ENCODE peak calls at places on chromosomes 3 and 15, in seven cellular contexts. D is IMR-90, G is lower lobe of right lung, X is psoas muscle, R is right cardiac atrium, I is cardiac fibroblast, J is cardiac muscle cell. V is an unnamed sample.

GRCh38 chr3:195195321-195196209 is 75.4 kb downstream of the XXYLT1 start:
- DNase-seq in D (no peak), G (no peak), X (no peak), R (no peak), I (no peak), J (no peak), V (no peak)

GRCh38 chr3:188099907-188100306 is 54.0 kb upstream of the LPP start:
- DNase-seq in D (no peak), G (no peak), X (no peak), R (no peak), I (no peak), J (no peak), V (no peak)

GRCh38 chr3:146160964-146161724 is at the start of gene PLOD2:
- DNase-seq in D (peak; percentile 92), G (peak; percentile 87), X (peak; percentile 71), R (peak; percentile 92), I (peak; percentile 93), J (peak; percentile 95), V (peak; percentile 73)

GRCh38 chr15:78739996-78740903 is 71.0 kb downstream of the ADAMTS7 start:
- DNase-seq in D (peak; percentile 23), G (peak; percentile 72), X (peak; percentile 57), R (peak; percentile 69), I (peak; percentile 47), J (peak; percentile 86), V (no peak)

GRCh38 chr3:118972974-118973373 is 61.7 kb downstream of the IGSF11 start:
- DNase-seq in D (no peak), G (no peak), X (no peak), R (no peak), I (no peak), J (no peak), V (no peak)

GRCh38 chr3:112847692-112848091 is 1.0 kb upstream of the CD200R1L start:
- DNase-seq in D (no peak), G (no peak), X (no peak), R (no peak), I (no peak), J (no peak), V (no peak)

GRCh38 chr15:74520407-74520806 is 20.6 kb upstream of the ARID3B start:
- DNase-seq in D (no peak), G (no peak), X (no peak), R (no peak), I (no peak), J (no peak), V (no peak)

GRCh38 chr15:58864602-58865419 is 68.7 kb downstream of the SLTM start:
- DNase-seq in D (no peak), G (no peak), X (peak; percentile 49), R (peak; percentile 89), I (peak; percentile 25), J (peak; percentile 13), V (no peak)

GRCh38 chr15:97944724-97945123 is 15.8 kb upstream of the ARRDC4 start:
- DNase-seq in D (no peak), G (no peak), X (no peak), R (no peak), I (no peak), J (no peak), V (no peak)

GRCh38 chr3:78887608-78888011 is 880.2 kb downstream of the ROBO1 start:
- DNase-seq in D (peak; percentile 60), G (no peak), X (no peak), R (no peak), I (peak; percentile 68), J (no peak), V (no peak)

GRCh38 chr3:116002240-116002639 is 378.9 kb downstream of the GAP43 start:
- DNase-seq in D (no peak), G (no peak), X (no peak), R (no peak), I (no peak), J (no peak), V (no peak)

GRCh38 chr15:63860161-63860954 is 26.6 kb upstream of the HERC1 start:
- DNase-seq in D (no peak), G (no peak), X (no peak), R (peak; percentile 57), I (no peak), J (no peak), V (no peak)

DNA sequence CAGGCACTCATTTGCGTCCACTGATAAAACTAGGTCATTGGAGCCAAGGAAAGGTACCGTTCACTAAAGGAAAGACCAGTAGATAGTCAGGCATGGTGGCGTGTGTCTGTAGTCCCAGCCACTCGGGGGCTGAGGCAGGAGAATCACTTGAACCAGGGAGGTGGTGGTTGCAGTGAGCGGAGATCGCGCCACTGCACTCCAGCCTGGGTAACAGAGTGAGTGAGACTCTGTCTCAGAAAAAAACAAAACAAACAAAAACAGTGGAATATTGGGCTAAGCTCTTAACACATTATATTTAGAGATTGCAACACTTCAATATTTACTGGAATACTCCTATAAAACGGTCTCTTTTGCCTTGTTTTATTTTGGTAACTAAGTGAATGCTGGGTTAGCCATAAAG is 17.4 kb downstream of the MAP2K1 start:
- DNase-seq in D (no peak), G (no peak), X (no peak), R (no peak), I (no peak), J (no peak), V (no peak)
- H3K4me3 ChIP-seq in D (no peak overlapping the region), G (peak overlapping the region; percentile 21), X (no peak overlapping the region), R (no peak overlapping the region), I (no peak overlapping the region), J (no peak overlapping the region), V (no peak overlapping the region)

DNA sequence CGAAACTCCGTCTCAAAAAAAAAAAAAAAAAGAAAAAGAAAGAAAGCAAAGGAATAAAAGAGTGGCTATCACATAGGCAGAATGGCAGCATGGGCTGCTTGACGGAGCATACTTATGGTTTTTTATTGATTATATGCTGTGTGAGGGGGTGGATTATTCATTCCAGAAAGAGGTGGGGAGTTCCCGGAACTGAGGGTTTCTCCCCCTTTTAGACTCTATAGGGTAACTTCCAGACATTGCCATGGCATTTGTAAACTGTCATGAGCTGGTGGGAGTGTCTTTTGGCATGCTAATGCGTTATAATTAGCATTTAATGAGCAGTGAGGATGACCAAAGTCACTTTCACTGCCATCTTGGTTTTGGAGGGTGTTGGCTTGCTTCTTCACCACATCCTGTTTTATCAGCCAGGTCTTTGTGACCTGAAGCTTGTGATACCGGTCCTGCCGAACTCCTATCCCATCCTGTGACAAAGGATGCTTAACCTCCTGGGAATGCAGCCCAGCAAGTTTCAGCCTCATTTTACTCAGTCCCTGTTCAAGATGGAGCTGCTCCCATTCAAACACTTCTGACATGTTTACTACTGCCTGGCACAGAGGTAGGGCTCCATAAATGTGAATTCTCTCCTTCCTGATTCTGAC is 15.8 kb upstream of the ABHD17C start:
- DNase-seq in D (no peak), G (no peak), X (no peak), R (no peak), I (no peak), J (no peak), V (no peak)
- H3K4me3 ChIP-seq in D (no peak overlapping the region), G (no peak overlapping the region), X (no peak overlapping the region), R (no peak overlapping the region), I (no peak overlapping the region), J (no peak overlapping the region), V (no peak overlapping the region)

GRCh38 chr3:187027531-187027936 is 97.2 kb downstream of the ST6GAL1 start:
- DNase-seq in D (no peak), G (no peak), X (no peak), R (no peak), I (no peak), J (no peak), V (no peak)

GRCh38 chr3:187024561-187025226 is 94.4 kb downstream of the ST6GAL1 start:
- DNase-seq in D (no peak), G (no peak), X (no peak), R (no peak), I (no peak), J (no peak), V (no peak)

GRCh38 chr3:187025254-187025655 is 94.9 kb downstream of the ST6GAL1 start:
- DNase-seq in D (no peak), G (no peak), X (no peak), R (no peak), I (no peak), J (no peak), V (no peak)

GRCh38 chr3:187026321-187026678 is 96.0 kb downstream of the ST6GAL1 start:
- DNase-seq in D (no peak), G (no peak), X (no peak), R (no peak), I (no peak), J (no peak), V (no peak)

DNA sequence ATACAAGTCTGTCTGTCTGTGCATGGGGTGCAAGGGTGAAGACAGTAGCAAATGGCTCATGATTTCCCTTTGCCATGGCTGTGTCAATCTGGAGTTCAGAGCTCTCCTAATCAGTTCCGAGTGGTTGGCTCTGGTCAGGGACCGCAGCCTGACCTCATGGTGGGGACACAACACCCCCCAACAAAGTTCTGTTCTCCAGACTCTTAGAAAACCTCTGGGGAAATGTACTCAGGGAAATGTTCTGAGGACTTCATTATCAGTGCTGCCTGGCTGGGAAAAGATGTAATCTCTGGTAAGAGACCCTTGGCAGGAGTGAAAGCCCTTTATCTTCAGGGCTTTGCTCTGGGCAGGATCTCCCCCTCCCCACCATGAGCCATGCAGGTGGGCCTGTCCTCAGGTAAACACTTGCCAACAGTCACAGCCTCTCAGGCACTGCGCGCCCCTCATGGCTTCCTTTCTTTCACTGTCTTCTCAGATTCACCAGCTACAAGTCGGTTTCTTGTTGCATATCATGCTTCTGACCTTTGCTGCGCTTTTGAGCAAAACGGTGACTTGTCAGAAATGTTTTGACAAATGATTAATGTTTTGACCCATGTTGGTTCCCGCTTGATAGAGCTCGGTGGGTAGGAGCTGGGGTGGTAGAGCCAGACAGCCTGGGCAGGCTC is 95.5 kb downstream of the ST6GAL1 start:
- DNase-seq in D (no peak), G (no peak), X (no peak), R (no peak), I (no peak), J (no peak), V (no peak)
- H3K4me3 ChIP-seq in D (no peak overlapping the region), G (no peak overlapping the region), X (no peak overlapping the region), R (no peak overlapping the region), I (no peak overlapping the region), J (no peak overlapping the region), V (no peak overlapping the region)

GRCh38 chr3:122679467-122680291 is 960 bp upstream of the PARP14 start:
- DNase-seq in D (peak; percentile 27), G (no peak), X (peak; percentile 25), R (peak; percentile 63), I (peak; percentile 28), J (no peak), V (no peak)

GRCh38 chr3:122677261-122677660 is 3.4 kb upstream of the PARP14 start:
- DNase-seq in D (no peak), G (no peak), X (no peak), R (no peak), I (no peak), J (no peak), V (no peak)

GRCh38 chr3:122676759-122677158 is 3.9 kb upstream of the PARP14 start:
- DNase-seq in D (peak; percentile 61), G (no peak), X (no peak), R (no peak), I (peak; percentile 27), J (no peak), V (peak; percentile 37)

GRCh38 chr3:122679085-122679466 is 1.6 kb upstream of the PARP14 start:
- DNase-seq in D (peak; percentile 79), G (peak; percentile 82), X (peak; percentile 82), R (peak; percentile 91), I (peak; percentile 87), J (peak; percentile 76), V (peak; percentile 58)

DNA sequence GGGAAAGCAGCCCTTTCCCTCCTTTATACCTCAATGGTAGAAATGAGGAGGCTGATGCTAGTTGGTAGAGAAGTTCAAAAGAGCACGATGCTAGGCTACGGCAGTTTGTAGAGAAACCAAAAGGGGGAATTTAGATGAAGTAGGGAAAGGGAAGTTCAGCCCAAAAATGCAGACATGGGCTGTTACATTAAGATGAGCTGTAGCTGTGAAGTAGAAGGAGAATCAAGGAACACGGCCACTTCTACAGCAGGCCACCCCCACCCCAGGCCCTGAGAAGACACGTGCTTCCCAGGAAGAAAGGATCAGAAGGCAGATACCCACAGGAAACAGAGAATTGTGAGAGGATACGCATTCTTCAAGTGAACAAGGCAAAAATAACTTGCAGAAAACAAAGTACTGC is 2.1 kb upstream of the PARP14 start:
- DNase-seq in D (no peak), G (no peak), X (no peak), R (peak; percentile 69), I (no peak), J (no peak), V (no peak)
- H3K4me3 ChIP-seq in D (no peak overlapping the region), G (peak overlapping the region; percentile 87), X (no peak overlapping the region), R (no peak overlapping the region), I (no peak overlapping the region), J (no peak overlapping the region), V (no peak overlapping the region)